ENCODE peak calls at places on chromosomes 12 and 14, in five cellular contexts. One of them, this sample, is unnamed.

GRCh38 chr14:22887260-22887989 is 4.4 kb downstream of the REM2 start:
- DNase-seq in HCT116: peak
- DNase-seq in CD8-positive, alpha-beta T cell: no peak
- DNase-seq in dorsolateral prefrontal cortex: no peak
- DNase-seq in neural progenitor cell: peak
- DNase-seq in this sample: no peak

GRCh38 chr12:106226884-106227640 is 20.8 kb downstream of the CKAP4 start:
- DNase-seq in HCT116: peak
- DNase-seq in CD8-positive, alpha-beta T cell: peak
- DNase-seq in dorsolateral prefrontal cortex: peak
- DNase-seq in neural progenitor cell: peak
- DNase-seq in this sample: no peak

GRCh38 chr14:101476931-101477553 is 84.3 kb upstream of the DIO3 start:
- DNase-seq in HCT116: peak
- DNase-seq in CD8-positive, alpha-beta T cell: no peak
- DNase-seq in dorsolateral prefrontal cortex: no peak
- DNase-seq in neural progenitor cell: peak
- DNase-seq in this sample: no peak

GRCh38 chr14:39276005-39276404 is 42.3 kb downstream of the MIA2 start:
- DNase-seq in HCT116: no peak
- DNase-seq in CD8-positive, alpha-beta T cell: no peak
- DNase-seq in dorsolateral prefrontal cortex: no peak
- DNase-seq in neural progenitor cell: no peak
- DNase-seq in this sample: no peak

GRCh38 chr14:101072945-101073597 is 169.5 kb upstream of the RTL1 start:
- DNase-seq in HCT116: peak
- DNase-seq in CD8-positive, alpha-beta T cell: no peak
- DNase-seq in dorsolateral prefrontal cortex: peak
- DNase-seq in neural progenitor cell: peak
- DNase-seq in this sample: no peak

GRCh38 chr12:94145231-94145979 is 3.0 kb upstream of the PLXNC1 start:
- DNase-seq in HCT116: peak
- DNase-seq in CD8-positive, alpha-beta T cell: no peak
- DNase-seq in dorsolateral prefrontal cortex: peak
- DNase-seq in neural progenitor cell: peak
- DNase-seq in this sample: no peak

GRCh38 chr12:65574867-65575266 is 249.4 kb upstream of the HMGA2 start:
- DNase-seq in HCT116: no peak
- DNase-seq in CD8-positive, alpha-beta T cell: no peak
- DNase-seq in dorsolateral prefrontal cortex: no peak
- DNase-seq in neural progenitor cell: no peak
- DNase-seq in this sample: no peak

GRCh38 chr12:116456683-116457082 is 102.5 kb upstream of the MAP1LC3B2 start:
- DNase-seq in HCT116: no peak
- DNase-seq in CD8-positive, alpha-beta T cell: no peak
- DNase-seq in dorsolateral prefrontal cortex: no peak
- DNase-seq in neural progenitor cell: no peak
- DNase-seq in this sample: no peak

GRCh38 chr12:90979936-90980335 is 24.8 kb downstream of the EPYC start:
- DNase-seq in HCT116: no peak
- DNase-seq in CD8-positive, alpha-beta T cell: no peak
- DNase-seq in dorsolateral prefrontal cortex: no peak
- DNase-seq in neural progenitor cell: no peak
- DNase-seq in this sample: no peak

GRCh38 chr12:75631809-75632208 is 120.4 kb upstream of the KRR1 start:
- DNase-seq in HCT116: no peak
- DNase-seq in CD8-positive, alpha-beta T cell: no peak
- DNase-seq in dorsolateral prefrontal cortex: no peak
- DNase-seq in neural progenitor cell: peak
- DNase-seq in this sample: no peak

GRCh38 chr14:44620106-44621019 is 113.3 kb upstream of the FSCB start:
- DNase-seq in HCT116: no peak
- DNase-seq in CD8-positive, alpha-beta T cell: no peak
- DNase-seq in dorsolateral prefrontal cortex: no peak
- DNase-seq in neural progenitor cell: no peak
- DNase-seq in this sample: no peak

GRCh38 chr12:50112456-50113218 is 601 bp downstream of the COX14 start:
- DNase-seq in HCT116: no peak
- DNase-seq in CD8-positive, alpha-beta T cell: no peak
- DNase-seq in dorsolateral prefrontal cortex: no peak
- DNase-seq in neural progenitor cell: peak
- DNase-seq in this sample: no peak

GRCh38 chr14:92380131-92380530 is 57.2 kb downstream of the SLC24A4 start:
- DNase-seq in HCT116: no peak
- DNase-seq in CD8-positive, alpha-beta T cell: no peak
- DNase-seq in dorsolateral prefrontal cortex: no peak
- DNase-seq in neural progenitor cell: peak
- DNase-seq in this sample: no peak

GRCh38 chr12:14201291-14201690 is 164.2 kb upstream of the ATF7IP start:
- DNase-seq in HCT116: no peak
- DNase-seq in CD8-positive, alpha-beta T cell: no peak
- DNase-seq in dorsolateral prefrontal cortex: no peak
- DNase-seq in neural progenitor cell: no peak
- DNase-seq in this sample: no peak

GRCh38 chr14:20503905-20504304 is 1.4 kb upstream of the RNASE10 start:
- DNase-seq in HCT116: no peak
- DNase-seq in CD8-positive, alpha-beta T cell: no peak
- DNase-seq in dorsolateral prefrontal cortex: no peak
- DNase-seq in neural progenitor cell: no peak
- DNase-seq in this sample: no peak

GRCh38 chr14:93086441-93087055 is 29.2 kb downstream of the ITPK1 start:
- DNase-seq in HCT116: no peak
- DNase-seq in CD8-positive, alpha-beta T cell: no peak
- DNase-seq in dorsolateral prefrontal cortex: no peak
- DNase-seq in neural progenitor cell: no peak
- DNase-seq in this sample: no peak

GRCh38 chr12:124961055-124961454 is 27.9 kb downstream of the DHX37 start:
- DNase-seq in HCT116: no peak
- DNase-seq in CD8-positive, alpha-beta T cell: no peak
- DNase-seq in dorsolateral prefrontal cortex: no peak
- DNase-seq in neural progenitor cell: no peak
- DNase-seq in this sample: no peak

GRCh38 chr12:25194211-25194610 is 749 bp downstream of the DNAI7 start:
- DNase-seq in HCT116: no peak
- DNase-seq in CD8-positive, alpha-beta T cell: no peak
- DNase-seq in dorsolateral prefrontal cortex: no peak
- DNase-seq in neural progenitor cell: no peak
- DNase-seq in this sample: no peak

DNA sequence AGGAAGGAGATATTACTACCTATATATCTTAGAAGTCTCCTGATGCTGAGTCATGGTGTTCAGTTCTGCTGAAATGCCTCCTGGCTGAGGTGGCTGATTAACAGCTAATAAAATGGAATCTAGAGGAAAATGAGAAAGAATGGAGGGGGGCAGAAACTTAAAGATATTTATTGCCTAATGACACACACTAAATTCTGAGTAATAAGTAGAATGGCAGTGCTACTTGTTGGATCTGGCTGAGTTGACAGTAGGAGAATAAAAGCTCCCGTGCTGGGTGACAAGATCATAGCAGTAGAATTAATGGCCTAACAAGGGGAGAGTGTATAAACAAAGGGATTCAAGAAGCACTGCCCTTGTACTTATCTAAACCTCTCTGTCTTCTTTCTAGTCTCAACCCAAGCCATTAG is 137.5 kb downstream of the CNTN1 start:
- DNase-seq in HCT116: peak
- DNase-seq in CD8-positive, alpha-beta T cell: no peak
- DNase-seq in dorsolateral prefrontal cortex: no peak
- DNase-seq in neural progenitor cell: no peak
- DNase-seq in this sample: no peak
- H3K27ac ChIP-seq in HCT116: no peak
- H3K27ac ChIP-seq in CD8-positive, alpha-beta T cell: no peak
- H3K27ac ChIP-seq in dorsolateral prefrontal cortex: peak
- H3K27ac ChIP-seq in neural progenitor cell: no peak
- H3K27ac ChIP-seq in this sample: no peak

DNA sequence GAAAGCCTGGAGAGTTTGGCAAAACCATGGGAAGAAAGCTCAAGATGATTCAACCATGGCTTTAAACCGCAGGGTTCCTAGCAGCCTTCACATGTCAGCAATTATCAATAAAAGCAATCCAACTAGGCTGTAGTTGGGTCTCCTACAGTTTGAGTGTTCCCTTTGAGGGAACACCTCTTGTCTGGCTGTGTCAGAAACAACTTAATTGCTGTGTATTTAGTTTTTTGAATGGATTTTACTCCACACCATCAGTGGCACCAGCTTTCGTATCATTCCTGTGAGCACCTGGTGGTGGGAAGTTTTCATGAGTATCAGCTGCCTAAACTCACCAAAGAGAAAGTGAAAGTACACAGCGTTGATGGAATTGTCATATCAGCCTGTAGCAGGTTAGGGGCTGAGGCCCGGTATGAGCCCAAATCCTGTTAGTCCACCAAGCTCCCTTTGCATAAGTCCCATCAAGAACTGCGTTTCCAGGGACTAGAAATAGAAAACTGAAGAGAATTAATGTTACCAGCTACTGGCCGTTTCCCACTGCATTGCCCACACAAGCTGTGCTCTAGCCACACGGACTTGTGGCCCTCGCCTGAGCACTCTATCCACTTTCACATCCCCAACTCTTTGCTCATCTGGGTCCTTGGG is 10.9 kb upstream of the IL26 start:
- DNase-seq in HCT116: no peak
- DNase-seq in CD8-positive, alpha-beta T cell: peak
- DNase-seq in dorsolateral prefrontal cortex: no peak
- DNase-seq in neural progenitor cell: no peak
- DNase-seq in this sample: peak
- TF ChIP-seq CTCF in HCT116: no peak
- TF ChIP-seq CTCF in CD8-positive, alpha-beta T cell: no peak
- TF ChIP-seq CTCF in dorsolateral prefrontal cortex: no peak
- TF ChIP-seq CTCF in neural progenitor cell: no peak
- TF ChIP-seq CTCF in this sample: no peak

DNA sequence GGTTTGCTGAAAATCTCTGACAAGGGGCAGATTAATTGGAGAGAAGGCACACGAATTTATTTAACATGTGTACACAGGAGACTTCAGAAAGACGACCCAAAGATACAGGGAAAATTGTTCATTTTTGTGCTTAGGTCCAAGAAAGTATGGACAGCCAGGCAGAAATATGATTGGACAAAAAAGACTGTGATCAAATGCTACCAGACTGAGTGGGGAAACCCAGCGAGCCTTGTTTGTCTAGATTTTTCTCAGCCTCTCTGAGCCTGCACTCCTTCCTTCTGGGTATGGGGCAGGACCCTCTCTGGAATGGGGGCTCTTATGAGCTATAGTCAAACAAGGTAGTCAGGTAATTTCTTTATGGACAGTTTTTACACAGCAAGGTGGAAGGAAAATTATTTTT is 10.4 kb upstream of the CIPC start:
- DNase-seq in HCT116: no peak
- DNase-seq in CD8-positive, alpha-beta T cell: no peak
- DNase-seq in dorsolateral prefrontal cortex: no peak
- DNase-seq in neural progenitor cell: no peak
- DNase-seq in this sample: no peak
- H3K27ac ChIP-seq in HCT116: no peak
- H3K27ac ChIP-seq in CD8-positive, alpha-beta T cell: no peak
- H3K27ac ChIP-seq in dorsolateral prefrontal cortex: no peak
- H3K27ac ChIP-seq in neural progenitor cell: no peak
- H3K27ac ChIP-seq in this sample: no peak

GRCh38 chr12:28172434-28173030 is 17.7 kb upstream of the CCDC91 start:
- DNase-seq in HCT116: peak
- DNase-seq in CD8-positive, alpha-beta T cell: no peak
- DNase-seq in dorsolateral prefrontal cortex: no peak
- DNase-seq in neural progenitor cell: peak
- DNase-seq in this sample: no peak
- TF ChIP-seq CTCF in HCT116: peak
- TF ChIP-seq CTCF in CD8-positive, alpha-beta T cell: no peak
- TF ChIP-seq CTCF in dorsolateral prefrontal cortex: peak
- TF ChIP-seq CTCF in neural progenitor cell: peak
- TF ChIP-seq CTCF in this sample: peak

GRCh38 chr12:20711846-20712245 is 16.7 kb downstream of the SLCO1C1 start:
- DNase-seq in HCT116: no peak
- DNase-seq in CD8-positive, alpha-beta T cell: no peak
- DNase-seq in dorsolateral prefrontal cortex: no peak
- DNase-seq in neural progenitor cell: no peak
- DNase-seq in this sample: no peak
- H3K27ac ChIP-seq in HCT116: no peak
- H3K27ac ChIP-seq in CD8-positive, alpha-beta T cell: no peak
- H3K27ac ChIP-seq in dorsolateral prefrontal cortex: no peak
- H3K27ac ChIP-seq in neural progenitor cell: no peak
- H3K27ac ChIP-seq in this sample: no peak

DNA sequence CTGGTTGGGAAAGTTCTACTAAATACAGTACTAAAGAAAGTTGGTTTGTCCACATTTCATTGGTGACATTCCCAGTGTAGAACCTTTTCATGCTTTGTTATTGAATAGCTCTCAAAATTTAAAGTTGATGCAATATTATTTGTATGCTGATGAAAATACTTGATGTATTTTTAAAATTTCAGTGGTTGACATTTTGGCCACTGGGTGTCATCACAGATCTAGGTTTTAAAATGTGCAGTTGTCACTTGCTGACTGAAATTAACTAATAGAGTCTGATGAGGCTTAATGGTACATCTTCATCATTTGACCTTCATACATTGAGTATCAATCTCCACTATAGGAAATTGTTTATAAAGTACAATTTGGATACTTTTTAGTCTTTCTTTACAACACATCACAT is 37.1 kb downstream of the CMAS start:
- DNase-seq in HCT116: peak
- DNase-seq in CD8-positive, alpha-beta T cell: no peak
- DNase-seq in dorsolateral prefrontal cortex: no peak
- DNase-seq in neural progenitor cell: no peak
- DNase-seq in this sample: no peak
- TF ChIP-seq CTCF in HCT116: peak
- TF ChIP-seq CTCF in CD8-positive, alpha-beta T cell: peak
- TF ChIP-seq CTCF in dorsolateral prefrontal cortex: peak
- TF ChIP-seq CTCF in neural progenitor cell: peak
- TF ChIP-seq CTCF in this sample: peak